ENCODE peak calls at places on chromosomes 2 and 18, in four cellular contexts. G, K, T and Q are unnamed samples. For H3K4me1, the result is how much of the 10 kb centered on the place peaks cover.

GRCh38 chr18:5518899-5519371 is 24.9 kb downstream of the EPB41L3 start:
- DNase-seq in G (no peak), K (no peak), T (no peak), Q (peak)

GRCh38 chr2:15457868-15458267 is 103.3 kb downstream of the NBAS start:
- DNase-seq in G (no peak), K (no peak), T (no peak), Q (no peak)

GRCh38 chr2:43302311-43303051 is 76.1 kb upstream of the ZFP36L2 start:
- DNase-seq in G (no peak), K (no peak), T (no peak), Q (no peak)

GRCh38 chr2:105933906-105934305 is 189.2 kb downstream of the NCK2 start:
- DNase-seq in G (no peak), K (no peak), T (no peak), Q (no peak)

GRCh38 chr18:79600141-79600540 is 79.5 kb upstream of the CTDP1 start:
- DNase-seq in G (no peak), K (no peak), T (no peak), Q (peak)

GRCh38 chr2:142144547-142144946 is 13.7 kb upstream of the LRP1B start:
- DNase-seq in G (no peak), K (no peak), T (no peak), Q (no peak)

GRCh38 chr2:51760441-51760840 is 728.5 kb upstream of the NRXN1 start:
- DNase-seq in G (no peak), K (no peak), T (no peak), Q (no peak)

GRCh38 chr18:37574113-37574512 is 8.5 kb upstream of the CELF4 start:
- DNase-seq in G (no peak), K (no peak), T (no peak), Q (no peak)

GRCh38 chr2:160836755-160837154 is 323.5 kb upstream of the TANK start:
- DNase-seq in G (no peak), K (no peak), T (no peak), Q (no peak)

GRCh38 chr2:108220942-108221541 is 18.7 kb upstream of the SULT1C3 start:
- DNase-seq in G (no peak), K (no peak), T (peak), Q (no peak)

GRCh38 chr2:169715379-169716228 is 18.0 kb upstream of the KLHL23 start:
- DNase-seq in G (no peak), K (peak), T (no peak), Q (no peak)

GRCh38 chr2:150141241-150142001 is 346.0 kb downstream of the RND3 start:
- DNase-seq in G (no peak), K (no peak), T (no peak), Q (no peak)

GRCh38 chr18:12766986-12767433 is 64.2 kb downstream of the PSMG2 start:
- DNase-seq in G (peak), K (peak), T (no peak), Q (no peak)

GRCh38 chr2:173459363-173459762 is 104.7 kb downstream of the CDCA7 start:
- DNase-seq in G (no peak), K (no peak), T (no peak), Q (no peak)

GRCh38 chr2:85258194-85258605 is 69.6 kb downstream of the TGOLN2 start:
- DNase-seq in G (no peak), K (no peak), T (peak), Q (no peak)

GRCh38 chr2:66095820-66096219 is 339.1 kb upstream of the MEIS1 start:
- DNase-seq in G (peak), K (no peak), T (no peak), Q (no peak)

GRCh38 chr2:43842866-43843226 is 4.1 kb downstream of the ABCG8 start:
- DNase-seq in G (no peak), K (no peak), T (no peak), Q (no peak)

GRCh38 chr2:128879161-128879560 is 560.5 kb upstream of the HS6ST1 start:
- DNase-seq in G (peak), K (no peak), T (no peak), Q (no peak)
- H3K4me1 ChIP-seq in G (under half), K (under half), T (under half), Q (under half)

GRCh38 chr2:238689871-238690672 is 157.8 kb upstream of the TWIST2 start:
- DNase-seq in G (no peak), K (no peak), T (no peak), Q (no peak)
- H3K4me1 ChIP-seq in G (under half), K (under half), T (under half), Q (under half)

DNA sequence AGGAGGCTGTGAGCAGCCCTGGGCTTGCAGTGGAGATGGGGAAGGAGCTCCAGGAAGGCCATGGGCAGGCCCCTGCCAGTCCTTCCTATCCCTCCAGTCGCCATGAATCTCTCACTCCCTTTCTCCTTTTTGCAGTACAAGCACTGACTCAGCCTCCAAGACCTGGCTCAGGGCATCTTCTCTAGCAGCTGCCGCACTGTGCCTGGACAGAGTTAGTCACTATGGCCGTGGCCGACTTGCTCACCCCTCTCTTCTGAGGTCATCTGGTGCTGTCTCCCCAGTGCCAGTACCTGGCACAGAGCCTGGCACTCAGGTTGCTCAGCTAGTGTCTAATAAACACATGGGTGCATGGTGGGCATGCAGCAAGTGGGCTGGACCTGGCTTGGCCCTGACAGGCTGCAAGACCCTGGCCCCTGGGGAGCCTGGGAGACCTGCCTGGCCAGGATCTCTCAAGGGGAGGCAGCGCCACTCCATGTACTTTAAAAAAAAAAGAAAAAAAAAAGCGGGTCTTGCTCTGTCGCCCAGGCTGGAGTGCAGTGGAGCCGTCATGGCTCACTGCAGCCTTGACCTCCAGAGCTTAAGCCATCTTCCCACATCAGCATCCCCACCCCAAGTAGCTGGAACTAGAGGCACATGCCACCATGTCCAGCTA is 29.3 kb upstream of the SEMA4C start:
- DNase-seq in G (no peak), K (no peak), T (no peak), Q (no peak)
- H3K4me1 ChIP-seq in G (under half), K (under half), T (under half), Q (under half)

DNA sequence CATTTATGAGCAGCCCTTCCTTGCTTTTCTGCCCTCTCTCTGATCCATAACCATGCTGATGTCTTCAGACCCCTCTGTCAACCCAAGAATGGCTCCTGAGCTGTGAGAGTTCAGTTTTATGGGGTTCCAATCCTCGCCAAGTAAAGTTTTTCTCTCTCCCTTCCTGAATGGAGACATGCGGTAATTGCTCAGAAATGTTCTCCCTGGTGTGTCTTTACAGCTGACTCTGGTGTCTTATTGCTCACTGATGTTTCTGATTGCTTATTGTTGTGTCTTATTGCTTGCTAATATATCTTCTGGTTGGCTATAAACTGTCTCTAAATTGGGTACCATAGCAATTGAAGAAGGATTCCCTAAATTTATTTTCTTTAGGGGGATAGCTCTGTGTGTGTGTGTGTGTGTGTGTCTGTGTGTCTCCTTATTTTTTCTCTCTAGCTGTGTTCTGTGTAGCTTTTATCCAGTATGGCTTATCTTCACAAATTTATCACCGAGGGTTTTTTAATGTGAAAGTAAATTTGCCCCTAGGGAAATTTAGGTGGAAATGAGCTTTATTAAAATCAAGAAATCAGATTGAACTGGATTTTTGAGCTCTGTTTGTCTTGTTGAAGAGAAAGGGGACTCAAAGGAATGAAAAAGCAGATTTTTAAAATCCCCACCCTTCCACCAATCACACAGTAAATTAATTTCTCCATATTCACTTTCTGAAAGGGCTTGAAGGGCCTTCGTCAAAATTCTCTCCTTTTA is 19.5 kb downstream of the MGAT5 start:
- DNase-seq in G (no peak), K (no peak), T (no peak), Q (no peak)
- H3K4me1 ChIP-seq in G (under half), K (under half), T (half or more), Q (under half)

GRCh38 chr18:8749492-8749891 is 44.1 kb downstream of the MTCL1 start:
- DNase-seq in G (no peak), K (no peak), T (no peak), Q (no peak)
- H3K4me1 ChIP-seq in G (under half), K (under half), T (under half), Q (under half)

GRCh38 chr18:62586781-62587487 is 64.1 kb downstream of the ZCCHC2 start:
- DNase-seq in G (no peak), K (no peak), T (no peak), Q (no peak)

GRCh38 chr18:62586148-62586774 is 63.4 kb downstream of the ZCCHC2 start:
- DNase-seq in G (peak), K (peak), T (peak), Q (peak)

GRCh38 chr18:62587689-62588088 is 64.9 kb downstream of the ZCCHC2 start:
- DNase-seq in G (no peak), K (no peak), T (no peak), Q (no peak)

GRCh38 chr18:62588217-62588616 is 65.4 kb downstream of the ZCCHC2 start:
- DNase-seq in G (no peak), K (no peak), T (no peak), Q (no peak)

GRCh38 chr18:62590799-62591640 is 68.2 kb downstream of the ZCCHC2 start:
- DNase-seq in G (no peak), K (no peak), T (no peak), Q (no peak)
- H3K4me1 ChIP-seq in G (under half), K (under half), T (under half), Q (under half)

GRCh38 chr2:37656512-37657423 is 14.7 kb downstream of the CDC42EP3 start:
- DNase-seq in G (peak), K (no peak), T (no peak), Q (no peak)
- H3K4me1 ChIP-seq in G (under half), K (half or more), T (half or more), Q (under half)

GRCh38 chr2:130156624-130157004 is 11.7 kb upstream of the CCDC74B start:
- DNase-seq in G (no peak), K (no peak), T (no peak), Q (no peak)
- H3K4me1 ChIP-seq in G (under half), K (under half), T (under half), Q (under half)

GRCh38 chr2:237295889-237296480 is 118.0 kb downstream of the COL6A3 start:
- DNase-seq in G (no peak), K (no peak), T (no peak), Q (no peak)
- H3K4me1 ChIP-seq in G (under half), K (under half), T (under half), Q (under half)